ENCODE peak calls at places on chromosome 2, in eight cellular contexts. V is stomach, X is uterus, I is GM12878, M is A549, F is lower leg skin, K is esophagus muscularis mucosa, Y is NB4. A is an unnamed sample.

GRCh38 chr2:223042704-223043118 is 9.3 kb upstream of the KCNE4 start:
- DNase-seq in X (no peak), K (no peak), M (no peak), V (no peak), F (no peak), Y (peak; percentile 77), I (no peak), A (no peak)

GRCh38 chr2:127217470-127218325 is 2.4 kb downstream of the CYP27C1 start:
- DNase-seq in F (peak; percentile 91), M (peak; percentile 71), K (no peak), I (no peak), X (no peak), V (no peak), Y (no peak), A (no peak)

GRCh38 chr2:28661589-28662001 is 90.0 kb upstream of the PPP1CB start:
- DNase-seq in I (no peak), V (peak; percentile 80), K (no peak), M (no peak), Y (no peak), X (peak; percentile 76), F (no peak), A (no peak)

GRCh38 chr2:98552499-98553179 is 55.7 kb downstream of the COA5 start:
- DNase-seq in K (no peak), M (no peak), V (no peak), F (no peak), X (no peak), I (no peak), Y (no peak), A (no peak)

GRCh38 chr2:217743980-217744761 is 258.6 kb downstream of the TNS1 start:
- DNase-seq in I (no peak), K (peak; percentile 88), F (no peak), M (no peak), Y (no peak), X (no peak), V (no peak), A (no peak)

GRCh38 chr2:51795248-51795888 is 763.4 kb upstream of the NRXN1 start:
- DNase-seq in V (no peak), M (no peak), K (no peak), F (no peak), X (no peak), Y (peak; percentile 34), I (no peak), A (no peak)

GRCh38 chr2:167869200-167869599 is 378.2 kb downstream of the STK39 start:
- DNase-seq in K (no peak), F (no peak), I (no peak), Y (peak; percentile 9), X (no peak), M (no peak), V (no peak), A (no peak)

GRCh38 chr2:1833046-1833445 is 88.7 kb upstream of the PXDN start:
- DNase-seq in V (no peak), K (no peak), X (no peak), Y (no peak), I (no peak), M (no peak), F (no peak), A (no peak)

GRCh38 chr2:233053928-233054774 is 6.0 kb upstream of the INPP5D start:
- DNase-seq in Y (peak; percentile 70), K (no peak), I (no peak), V (peak; percentile 77), X (peak; percentile 28), M (peak; percentile 84), F (peak; percentile 89), A (peak; percentile 75)

GRCh38 chr2:38620282-38620977 is 17.7 kb upstream of the HNRNPLL start:
- DNase-seq in K (no peak), M (no peak), Y (no peak), X (no peak), F (no peak), V (no peak), I (no peak), A (no peak)

GRCh38 chr2:123512547-123512946 is 512.5 kb upstream of the CNTNAP5 start:
- DNase-seq in X (no peak), Y (no peak), V (no peak), I (no peak), K (no peak), M (no peak), F (no peak), A (no peak)

GRCh38 chr2:201484805-201485204 is 33.3 kb downstream of the STRADB start:
- DNase-seq in M (no peak), X (no peak), F (no peak), I (no peak), Y (no peak), K (no peak), V (no peak), A (no peak)

GRCh38 chr2:96952976-96953610 is 33.3 kb downstream of the FAM178B start:
- DNase-seq in X (peak; percentile 83), Y (no peak), M (no peak), I (no peak), K (no peak), V (peak; percentile 37), F (no peak), A (no peak)

GRCh38 chr2:118716102-118716501 is 131.3 kb downstream of the EN1 start:
- DNase-seq in M (no peak), K (no peak), F (no peak), Y (no peak), I (no peak), X (no peak), V (no peak), A (no peak)

GRCh38 chr2:99101697-99102096 is 39.8 kb upstream of the C2orf15 start:
- DNase-seq in K (no peak), F (no peak), M (no peak), X (no peak), Y (peak; percentile 74), I (no peak), V (no peak), A (no peak)

GRCh38 chr2:83943265-83943664 is 515.8 kb downstream of the SUCLG1 start:
- DNase-seq in F (no peak), M (no peak), I (no peak), X (no peak), Y (no peak), V (no peak), K (no peak), A (no peak)

GRCh38 chr2:83949361-83949760 is 509.7 kb downstream of the SUCLG1 start:
- DNase-seq in V (no peak), I (no peak), M (no peak), K (no peak), X (no peak), F (no peak), Y (no peak), A (no peak)

GRCh38 chr2:83944174-83944573 is 514.9 kb downstream of the SUCLG1 start:
- DNase-seq in M (no peak), V (no peak), I (no peak), F (no peak), X (no peak), K (no peak), Y (no peak), A (no peak)
- H3K4me3 ChIP-seq in M (no peak overlapping the region), V (no peak overlapping the region), I (no peak overlapping the region), F (no peak overlapping the region), X (no peak overlapping the region), K (no peak overlapping the region), Y (no peak overlapping the region), A (no peak overlapping the region)

GRCh38 chr2:27372937-27373336 is 2.5 kb downstream of the SNX17 start:
- DNase-seq in M (no peak), Y (no peak), F (no peak), X (no peak), I (no peak), K (no peak), V (no peak), A (no peak)

GRCh38 chr2:27369471-27370025 is 590 bp downstream of the EIF2B4 start:
- DNase-seq in I (no peak), V (peak; percentile 59), Y (peak; percentile 72), X (no peak), M (peak; percentile 91), K (no peak), F (peak; percentile 91), A (no peak)

GRCh38 chr2:27375513-27376099 is 4.9 kb downstream of the ZNF513 start:
- DNase-seq in X (no peak), V (no peak), I (no peak), K (no peak), F (no peak), M (no peak), Y (no peak), A (no peak)

GRCh38 chr2:27370026-27370815 is at the start of the genes EIF2B4 and SNX17:
- DNase-seq in M (peak; percentile 98), X (peak; percentile 100), V (peak; percentile 99), K (peak; percentile 100), F (peak; percentile 100), I (peak; percentile 97), Y (peak; percentile 100), A (peak; percentile 98)

GRCh38 chr2:27370816-27371620 is 602 bp downstream of the SNX17 start:
- DNase-seq in V (no peak), I (peak; percentile 32), Y (peak; percentile 95), X (no peak), K (no peak), M (peak; percentile 29), F (peak; percentile 88), A (peak; percentile 68)
- TF ChIP-seq POLR2A in V (no peak), I (peak; percentile 54), Y (no peak), X (no peak), K (no peak), M (no peak), F (no peak), A (peak; percentile 32)

GRCh38 chr2:149170911-149171310 is 132.4 kb downstream of the LYPD6B start:
- DNase-seq in Y (no peak), M (no peak), F (no peak), V (peak; percentile 28), I (no peak), K (no peak), X (no peak), A (no peak)
- TF ChIP-seq CTCF in Y (no peak), M (no peak), F (no peak), V (no peak), I (no peak), K (no peak), X (no peak), A (no peak)

GRCh38 chr2:135960598-135961551 is 24.6 kb downstream of the DARS1 start:
- DNase-seq in M (no peak), I (no peak), K (no peak), F (no peak), Y (no peak), X (no peak), V (no peak), A (no peak)
- H3K4me3 ChIP-seq in M (no peak overlapping the region), I (no peak overlapping the region), K (no peak overlapping the region), F (no peak overlapping the region), Y (no peak overlapping the region), X (no peak overlapping the region), V (no peak overlapping the region), A (no peak overlapping the region)